ENCODE peak calls at places on chromosomes 3 and 15, in seven cellular contexts. M is hippocampal formation; K is spleen; O is cardiac fibroblast; R is endothelial cell; G is naive thymus-derived CD8-positive, alpha-beta T cell; E is mucosa of descending colon. Z is an unnamed sample.

GRCh38 chr15:83108266-83109219 is 1.1 kb downstream of the TM6SF1 start:
- DNase-seq in M (peak; percentile 35), R (peak; percentile 15), G (no peak), E (peak; percentile 42), K (peak; percentile 90), O (peak; percentile 79), Z (peak; percentile 15)

GRCh38 chr3:4794798-4795197 is 184.4 kb upstream of the BHLHE40 start:
- DNase-seq in E (no peak), M (no peak), G (no peak), O (no peak), R (no peak), K (no peak), Z (no peak)

GRCh38 chr3:134694946-134695543 is 44.2 kb upstream of the KY start:
- DNase-seq in K (no peak), E (no peak), M (no peak), O (no peak), R (no peak), G (no peak), Z (no peak)

GRCh38 chr3:40913192-40913591 is 286.1 kb upstream of the CTNNB1 start:
- DNase-seq in G (no peak), O (no peak), M (no peak), K (no peak), R (no peak), E (no peak), Z (no peak)

GRCh38 chr3:57164606-57165573 is at the start of gene IL17RD:
- DNase-seq in O (peak; percentile 74), R (peak; percentile 82), K (peak; percentile 87), G (peak; percentile 20), M (peak; percentile 12), E (peak; percentile 84), Z (no peak)

GRCh38 chr3:69120879-69121464 is 1.4 kb downstream of the LMOD3 start:
- DNase-seq in G (peak; percentile 66), K (no peak), O (peak; percentile 87), M (peak; percentile 64), E (peak; percentile 38), R (peak; percentile 78), Z (peak; percentile 85)

GRCh38 chr15:48644827-48645557 is 517 bp downstream of the FBN1 start:
- DNase-seq in K (peak; percentile 78), M (peak; percentile 72), E (peak; percentile 36), O (peak; percentile 65), R (peak; percentile 62), G (no peak), Z (peak; percentile 1)

GRCh38 chr3:178845446-178846118 is 226.0 kb downstream of the ZMAT3 start:
- DNase-seq in K (no peak), O (peak; percentile 74), E (no peak), G (no peak), R (no peak), M (no peak), Z (no peak)

GRCh38 chr15:48645558-48646330 is at the start of gene FBN1:
- DNase-seq in O (peak; percentile 96), K (peak; percentile 83), E (peak; percentile 36), G (no peak), R (peak; percentile 72), M (peak; percentile 74), Z (no peak)

GRCh38 chr3:156826144-156826895 is at the start of gene LEKR1:
- DNase-seq in G (peak; percentile 57), O (peak; percentile 94), K (peak; percentile 93), E (peak; percentile 93), R (peak; percentile 76), M (peak; percentile 72), Z (peak; percentile 54)

GRCh38 chr15:67863442-67863987 is 23.7 kb upstream of the RNU6-1 start:
- DNase-seq in E (peak; percentile 87), G (peak; percentile 39), M (peak; percentile 64), K (peak; percentile 96), O (peak; percentile 72), R (peak; percentile 84), Z (peak; percentile 49)

GRCh38 chr3:28672411-28672810 is 323.8 kb upstream of the AZI2 start:
- DNase-seq in R (no peak), M (no peak), K (no peak), G (no peak), E (no peak), O (no peak), Z (no peak)

GRCh38 chr3:190333961-190334360 is 11.7 kb upstream of the CLDN1 start:
- DNase-seq in G (no peak), R (no peak), O (peak; percentile 3), M (no peak), K (no peak), E (no peak), Z (no peak)

GRCh38 chr3:186025161-186025560 is 83.7 kb downstream of the ETV5 start:
- DNase-seq in K (no peak), O (peak; percentile 77), G (no peak), M (no peak), E (no peak), R (no peak), Z (no peak)

GRCh38 chr3:28575748-28576589 is 227.3 kb upstream of the AZI2 start:
- DNase-seq in R (peak; percentile 51), K (no peak), G (no peak), E (no peak), M (no peak), O (peak; percentile 6), Z (no peak)

GRCh38 chr3:11539677-11540076 is 104.0 kb downstream of the VGLL4 start:
- DNase-seq in G (no peak), M (no peak), O (no peak), E (no peak), K (no peak), R (no peak), Z (no peak)

GRCh38 chr3:14532691-14533456 is 7.3 kb downstream of the GRIP2 start:
- DNase-seq in E (peak; percentile 85), G (no peak), O (no peak), M (no peak), R (peak; percentile 47), K (peak; percentile 73), Z (no peak)

GRCh38 chr3:72183489-72183888 is 398.5 kb upstream of the PROK2 start:
- DNase-seq in R (no peak), G (no peak), M (no peak), K (no peak), E (no peak), O (no peak), Z (no peak)

GRCh38 chr3:185687479-185687878 is 101.4 kb downstream of the SENP2 start:
- DNase-seq in G (no peak), E (no peak), M (no peak), K (no peak), R (no peak), O (peak; percentile 39), Z (no peak)

GRCh38 chr3:69774029-69774428 is 34.8 kb downstream of the MITF start:
- DNase-seq in O (no peak), G (no peak), R (no peak), E (no peak), M (peak; percentile 33), K (no peak), Z (no peak)

GRCh38 chr3:172201136-172201989 is 162.0 kb downstream of the FNDC3B start:
- DNase-seq in O (peak; percentile 97), M (no peak), R (no peak), G (no peak), E (peak; percentile 74), K (peak; percentile 75), Z (no peak)

GRCh38 chr3:143507735-143508580 is 340.3 kb downstream of the SLC9A9 start:
- DNase-seq in R (no peak), K (no peak), E (no peak), O (peak; percentile 96), M (no peak), G (no peak), Z (no peak)

GRCh38 chr3:46495901-46496456 is 1.8 kb upstream of the RTP3 start:
- DNase-seq in O (peak; percentile 82), G (no peak), K (no peak), E (no peak), M (no peak), R (no peak), Z (no peak)

GRCh38 chr3:185789891-185790830 is 34.7 kb downstream of the IGF2BP2 start:
- DNase-seq in E (no peak), K (no peak), G (no peak), O (no peak), M (no peak), R (no peak), Z (no peak)

GRCh38 chr3:20054549-20054987 is 14.3 kb downstream of the KAT2B start:
- DNase-seq in M (no peak), G (no peak), R (no peak), K (peak; percentile 80), E (no peak), O (peak; percentile 94), Z (no peak)

GRCh38 chr3:39189648-39190269 is 2.6 kb downstream of the XIRP1 start:
- DNase-seq in G (peak; percentile 19), E (peak; percentile 64), K (no peak), O (peak; percentile 76), R (peak; percentile 72), M (peak; percentile 58), Z (peak; percentile 62)

GRCh38 chr3:194135806-194136518 is at the start of gene HES1:
- DNase-seq in K (peak; percentile 90), M (peak; percentile 77), R (peak; percentile 93), O (peak; percentile 98), G (peak; percentile 9), E (peak; percentile 95), Z (no peak)

GRCh38 chr3:157713101-157713500 is 209.9 kb upstream of the VEPH1 start:
- DNase-seq in K (no peak), M (no peak), G (no peak), R (no peak), E (no peak), O (no peak), Z (no peak)

GRCh38 chr3:114104414-114104813 is 47.9 kb downstream of the QTRT2 start:
- DNase-seq in E (no peak), K (no peak), R (no peak), G (no peak), O (peak; percentile 66), M (no peak), Z (no peak)

GRCh38 chr15:49842331-49842730 is 221.5 kb downstream of the DTWD1 start:
- DNase-seq in M (no peak), O (no peak), R (no peak), K (no peak), E (no peak), G (no peak), Z (no peak)